ENCODE peak calls at places on chromosome 13, in seven cellular contexts. J is CD4-positive, CD25-positive, alpha-beta regulatory T cell; N is lower lobe of right lung; K is activated CD8-positive, alpha-beta memory T cell treated with anti-CD3 and anti-CD28 coated beads for 48 hours; P is mesenchymal stem cell; Z is stimulated activated naive CD8-positive, alpha-beta T cell treated with anti-CD3 and anti-CD28 coated beads, Interleukin-15, amount 100 ng/mL, for 72 hours; H is head of caudate nucleus. I is an unnamed sample.

GRCh38 chr13:101520672-101521071 is 68.2 kb downstream of the ITGBL1 start:
- DNase-seq in N (no peak), P (peak), Z (peak), H (no peak), J (peak), K (no peak), I (no peak)

GRCh38 chr13:111314852-111315251 is 5.6 kb upstream of the TEX29 start:
- DNase-seq in J (no peak), K (no peak), N (no peak), H (no peak), P (peak), Z (no peak), I (no peak)

GRCh38 chr13:25963681-25964080 is 88.1 kb downstream of the SHISA2 start:
- DNase-seq in N (no peak), P (peak), J (no peak), K (no peak), Z (no peak), H (no peak), I (no peak)

GRCh38 chr13:29515372-29515771 is 80.1 kb downstream of the SLC7A1 start:
- DNase-seq in P (no peak), K (no peak), H (no peak), N (no peak), Z (no peak), J (no peak), I (no peak)

GRCh38 chr13:26515721-26516120 is 41.8 kb upstream of the WASF3 start:
- DNase-seq in K (no peak), J (no peak), H (no peak), P (no peak), Z (no peak), N (no peak), I (no peak)

GRCh38 chr13:83516781-83517180 is 365.5 kb downstream of the SLITRK1 start:
- DNase-seq in Z (no peak), N (no peak), J (no peak), P (no peak), H (no peak), K (no peak), I (no peak)

GRCh38 chr13:51303063-51303552 is 36.4 kb upstream of the SERPINE3 start:
- DNase-seq in H (no peak), J (no peak), N (no peak), K (no peak), P (no peak), Z (no peak), I (no peak)

GRCh38 chr13:110445183-110445582 is 116.3 kb downstream of the RAB20 start:
- DNase-seq in Z (no peak), P (peak), N (no peak), H (no peak), J (no peak), K (no peak), I (no peak)

GRCh38 chr13:111917086-111917485 is 149.9 kb upstream of the SOX1 start:
- DNase-seq in Z (no peak), K (no peak), P (no peak), J (no peak), H (no peak), N (no peak), I (no peak)

GRCh38 chr13:112719016-112719415 is 29.2 kb downstream of the ATP11A start:
- DNase-seq in N (no peak), P (no peak), J (no peak), K (no peak), Z (no peak), H (no peak), I (no peak)

GRCh38 chr13:46380242-46380641 is 6.8 kb downstream of the RUBCNL start:
- DNase-seq in P (no peak), K (no peak), Z (no peak), N (no peak), J (no peak), H (no peak), I (peak)

GRCh38 chr13:41751734-41752445 is 209.0 kb downstream of the VWA8 start:
- DNase-seq in K (no peak), H (no peak), Z (no peak), J (no peak), N (no peak), P (no peak), I (no peak)

GRCh38 chr13:51519839-51520238 is 64.4 kb upstream of the WDFY2 start:
- DNase-seq in P (no peak), H (no peak), N (no peak), J (no peak), Z (no peak), K (no peak), I (no peak)

GRCh38 chr13:41746259-41746658 is 214.7 kb downstream of the VWA8 start:
- DNase-seq in P (peak), H (no peak), K (no peak), N (no peak), Z (no peak), J (no peak), I (no peak)

GRCh38 chr13:35475131-35475959 is 1.1 kb downstream of the MAB21L1 start:
- DNase-seq in J (peak), H (no peak), Z (peak), P (peak), K (no peak), N (no peak), I (no peak)

GRCh38 chr13:27259831-27260230 is 8.5 kb downstream of the RPL21 start:
- DNase-seq in N (no peak), P (no peak), J (peak), K (no peak), Z (no peak), H (no peak), I (no peak)

GRCh38 chr13:96052655-96053002 is 572 bp downstream of the UGGT2 start:
- DNase-seq in J (no peak), N (no peak), Z (no peak), K (no peak), H (no peak), P (peak), I (no peak)